ENCODE peak calls at places on chromosomes 4 and X, in eight cellular contexts. U is epithelial cell of proximal tubule, I is GM13977, G is choroid plexus epithelial cell, D is iris pigment epithelial cell, C is midbrain, B is activated T-cell treated with anti-CD3 and anti-CD28 coated beads for 48 hours, K is breast epithelium. L is an unnamed sample.

GRCh38 chr4:139808381-139809206 is 143.0 kb downstream of the MGST2 start:
- DNase-seq in U (no peak), I (no peak), G (no peak), D (no peak), C (no peak), B (no peak), K (no peak), L (no peak)

GRCh38 chr4:183449193-183449888 is 4.9 kb downstream of the CDKN2AIP start:
- DNase-seq in U (no peak), I (no peak), G (peak), D (peak), C (no peak), B (no peak), K (no peak), L (no peak)

GRCh38 chr4:7595883-7596535 is 161.3 kb upstream of the PSAPL1 start:
- DNase-seq in U (no peak), I (no peak), G (no peak), D (no peak), C (no peak), B (no peak), K (no peak), L (no peak)

GRCh38 chr4:142696334-142697122 is 149.6 kb downstream of the INPP4B start:
- DNase-seq in U (no peak), I (no peak), G (no peak), D (no peak), C (no peak), B (no peak), K (no peak), L (no peak)

GRCh38 chr4:148163011-148163410 is 279.2 kb downstream of the NR3C2 start:
- DNase-seq in U (no peak), I (no peak), G (no peak), D (no peak), C (no peak), B (no peak), K (no peak), L (peak)

GRCh38 chr4:14919785-14920184 is 82.5 kb upstream of the CPEB2 start:
- DNase-seq in U (no peak), I (no peak), G (no peak), D (no peak), C (no peak), B (no peak), K (no peak), L (no peak)

GRCh38 chrX:57817302-57817701 is 93.0 kb downstream of the ZXDA start:
- DNase-seq in U (no peak), I (no peak), G (peak), D (peak), C (no peak), B (no peak), K (no peak), L (no peak)

GRCh38 chr4:158895797-158896442 is 127.1 kb downstream of the FNIP2 start:
- DNase-seq in U (no peak), I (no peak), G (peak), D (peak), C (no peak), B (no peak), K (no peak), L (peak)

GRCh38 chr4:188282620-188283232 is 143.5 kb downstream of the TRIML1 start:
- DNase-seq in U (no peak), I (no peak), G (no peak), D (no peak), C (no peak), B (no peak), K (no peak), L (no peak)

GRCh38 chrX:42941671-42942070 is 163.7 kb upstream of the PPP1R2C start:
- DNase-seq in U (no peak), I (no peak), G (no peak), D (no peak), C (no peak), B (no peak), K (no peak), L (no peak)

GRCh38 chr4:90943311-90943710 is 816.1 kb downstream of the CCSER1 start:
- DNase-seq in U (no peak), I (no peak), G (peak), D (peak), C (no peak), B (no peak), K (no peak), L (peak)